ENCODE peak calls at places on chromosomes 1 and 21, in six cellular contexts. One of them, this sample, is unnamed.

GRCh38 chr1:234955107-234955731 is 173.4 kb downstream of the TOMM20 start:
- DNase-seq in OCI-M1: peak; percentile 87
- DNase-seq in left ventricle myocardium superior: peak; percentile 82
- DNase-seq in A549: no peak
- DNase-seq in brain microvascular endothelial cell: no peak
- DNase-seq in left cardiac atrium: peak; percentile 76
- DNase-seq in this sample: no peak

GRCh38 chr1:8390707-8391106 is 72.8 kb downstream of the SLC45A1 start:
- DNase-seq in left ventricle myocardium superior: no peak
- DNase-seq in A549: no peak
- DNase-seq in brain microvascular endothelial cell: no peak
- DNase-seq in OCI-M1: no peak
- DNase-seq in left cardiac atrium: no peak
- DNase-seq in this sample: no peak

GRCh38 chr1:204041232-204041767 is 31.6 kb upstream of the SOX13 start:
- DNase-seq in brain microvascular endothelial cell: no peak
- DNase-seq in OCI-M1: no peak
- DNase-seq in left cardiac atrium: peak; percentile 30
- DNase-seq in A549: no peak
- DNase-seq in left ventricle myocardium superior: peak; percentile 52
- DNase-seq in this sample: no peak

GRCh38 chr21:36460866-36461265 is 19.1 kb downstream of the CLDN14 start:
- DNase-seq in left cardiac atrium: no peak
- DNase-seq in left ventricle myocardium superior: no peak
- DNase-seq in brain microvascular endothelial cell: no peak
- DNase-seq in OCI-M1: no peak
- DNase-seq in A549: no peak
- DNase-seq in this sample: no peak

GRCh38 chr1:182917386-182917785 is 35.6 kb downstream of the SHCBP1L start:
- DNase-seq in left ventricle myocardium superior: no peak
- DNase-seq in brain microvascular endothelial cell: no peak
- DNase-seq in A549: no peak
- DNase-seq in OCI-M1: no peak
- DNase-seq in left cardiac atrium: no peak
- DNase-seq in this sample: no peak

GRCh38 chr1:47796626-47797025 is 200.6 kb downstream of the TRABD2B start:
- DNase-seq in left ventricle myocardium superior: no peak
- DNase-seq in OCI-M1: no peak
- DNase-seq in A549: no peak
- DNase-seq in left cardiac atrium: no peak
- DNase-seq in brain microvascular endothelial cell: no peak
- DNase-seq in this sample: no peak

GRCh38 chr1:10105484-10105883 is 72.7 kb downstream of the UBE4B start:
- DNase-seq in A549: no peak
- DNase-seq in left cardiac atrium: no peak
- DNase-seq in left ventricle myocardium superior: peak; percentile 52
- DNase-seq in OCI-M1: no peak
- DNase-seq in brain microvascular endothelial cell: no peak
- DNase-seq in this sample: no peak

GRCh38 chr1:116557323-116557878 is 13.4 kb downstream of the CD58 start:
- DNase-seq in brain microvascular endothelial cell: no peak
- DNase-seq in left ventricle myocardium superior: no peak
- DNase-seq in left cardiac atrium: no peak
- DNase-seq in OCI-M1: no peak
- DNase-seq in A549: no peak
- DNase-seq in this sample: no peak

GRCh38 chr1:99943238-99943794 is 26.5 kb upstream of the SLC35A3 start:
- DNase-seq in OCI-M1: peak; percentile 78
- DNase-seq in left cardiac atrium: no peak
- DNase-seq in left ventricle myocardium superior: no peak
- DNase-seq in A549: peak; percentile 5
- DNase-seq in brain microvascular endothelial cell: peak; percentile 23
- DNase-seq in this sample: no peak

This sample was measured in H9.